ENCODE peak calls at places on chromosome 19, in six cellular contexts. One of them, this sample, is unnamed.

GRCh38 chr19:23420824-23421223 is 25.6 kb upstream of the ZNF91 start:
- DNase-seq in mammary epithelial cell: no peak
- DNase-seq in heart left ventricle: no peak
- DNase-seq in IMR-90: no peak
- DNase-seq in cardiac muscle cell: no peak
- DNase-seq in tibial nerve: no peak
- DNase-seq in this sample: no peak

GRCh38 chr19:24054044-24054935 is 32.7 kb upstream of the ZNF254 start:
- DNase-seq in mammary epithelial cell: peak; percentile 99
- DNase-seq in heart left ventricle: no peak
- DNase-seq in IMR-90: peak; percentile 95
- DNase-seq in cardiac muscle cell: no peak
- DNase-seq in tibial nerve: no peak
- DNase-seq in this sample: no peak

GRCh38 chr19:15863272-15863671 is 34.6 kb downstream of the CYP4F2 start:
- DNase-seq in mammary epithelial cell: peak; percentile 58
- DNase-seq in heart left ventricle: no peak
- DNase-seq in IMR-90: no peak
- DNase-seq in cardiac muscle cell: no peak
- DNase-seq in tibial nerve: no peak
- DNase-seq in this sample: no peak

GRCh38 chr19:38049105-38049649 is 142.2 kb downstream of the SIPA1L3 start:
- DNase-seq in mammary epithelial cell: no peak
- DNase-seq in heart left ventricle: no peak
- DNase-seq in IMR-90: no peak
- DNase-seq in cardiac muscle cell: no peak
- DNase-seq in tibial nerve: no peak
- DNase-seq in this sample: no peak

GRCh38 chr19:9914001-9914314 is 22.4 kb downstream of the OLFM2 start:
- DNase-seq in mammary epithelial cell: no peak
- DNase-seq in heart left ventricle: no peak
- DNase-seq in IMR-90: no peak
- DNase-seq in cardiac muscle cell: no peak
- DNase-seq in tibial nerve: no peak
- DNase-seq in this sample: no peak

GRCh38 chr19:2479556-2480194 is 3.7 kb downstream of the GADD45B start:
- DNase-seq in mammary epithelial cell: no peak
- DNase-seq in heart left ventricle: no peak
- DNase-seq in IMR-90: no peak
- DNase-seq in cardiac muscle cell: no peak
- DNase-seq in tibial nerve: no peak
- DNase-seq in this sample: peak; percentile 76

GRCh38 chr19:55481148-55482127 is 3.5 kb upstream of the NAT14 start:
- DNase-seq in mammary epithelial cell: no peak
- DNase-seq in heart left ventricle: no peak
- DNase-seq in IMR-90: no peak
- DNase-seq in cardiac muscle cell: no peak
- DNase-seq in tibial nerve: no peak
- DNase-seq in this sample: no peak

GRCh38 chr19:47107201-47107952 is 6.2 kb downstream of the ZC3H4 start:
- DNase-seq in mammary epithelial cell: peak; percentile 32
- DNase-seq in heart left ventricle: no peak
- DNase-seq in IMR-90: peak; percentile 45
- DNase-seq in cardiac muscle cell: no peak
- DNase-seq in tibial nerve: no peak
- DNase-seq in this sample: no peak

GRCh38 chr19:408441-409005 is 424 bp downstream of the C2CD4C start:
- DNase-seq in mammary epithelial cell: no peak
- DNase-seq in heart left ventricle: no peak
- DNase-seq in IMR-90: no peak
- DNase-seq in cardiac muscle cell: peak; percentile 20
- DNase-seq in tibial nerve: no peak
- DNase-seq in this sample: no peak

GRCh38 chr19:38685666-38686529 is 38.4 kb downstream of the ACTN4 start:
- DNase-seq in mammary epithelial cell: peak; percentile 70
- DNase-seq in heart left ventricle: no peak
- DNase-seq in IMR-90: peak; percentile 73
- DNase-seq in cardiac muscle cell: peak; percentile 52
- DNase-seq in tibial nerve: no peak
- DNase-seq in this sample: no peak

GRCh38 chr19:372306-372890 is 27.8 kb upstream of the MIER2 start:
- DNase-seq in mammary epithelial cell: no peak
- DNase-seq in heart left ventricle: peak; percentile 67
- DNase-seq in IMR-90: peak; percentile 70
- DNase-seq in cardiac muscle cell: no peak
- DNase-seq in tibial nerve: no peak
- DNase-seq in this sample: no peak

GRCh38 chr19:35773020-35773809 is 2.1 kb upstream of the ARHGAP33 start:
- DNase-seq in mammary epithelial cell: peak; percentile 51
- DNase-seq in heart left ventricle: no peak
- DNase-seq in IMR-90: peak; percentile 23
- DNase-seq in cardiac muscle cell: no peak
- DNase-seq in tibial nerve: no peak
- DNase-seq in this sample: no peak

GRCh38 chr19:5321851-5322681 is 18.5 kb downstream of the PTPRS start:
- DNase-seq in mammary epithelial cell: no peak
- DNase-seq in heart left ventricle: peak; percentile 38
- DNase-seq in IMR-90: no peak
- DNase-seq in cardiac muscle cell: peak; percentile 50
- DNase-seq in tibial nerve: no peak
- DNase-seq in this sample: no peak

GRCh38 chr19:2415973-2416319 is 11.4 kb downstream of the TIMM13 start:
- DNase-seq in mammary epithelial cell: no peak
- DNase-seq in heart left ventricle: no peak
- DNase-seq in IMR-90: no peak
- DNase-seq in cardiac muscle cell: no peak
- DNase-seq in tibial nerve: no peak
- DNase-seq in this sample: no peak

GRCh38 chr19:15374796-15375440 is 4.7 kb downstream of the AKAP8 start:
- DNase-seq in mammary epithelial cell: no peak
- DNase-seq in heart left ventricle: peak; percentile 61
- DNase-seq in IMR-90: no peak
- DNase-seq in cardiac muscle cell: no peak
- DNase-seq in tibial nerve: no peak
- DNase-seq in this sample: peak; percentile 70

GRCh38 chr19:53980553-53981407 is 10.7 kb upstream of the CACNG6 start:
- DNase-seq in mammary epithelial cell: peak; percentile 39
- DNase-seq in heart left ventricle: no peak
- DNase-seq in IMR-90: peak; percentile 19
- DNase-seq in cardiac muscle cell: peak; percentile 72
- DNase-seq in tibial nerve: no peak
- DNase-seq in this sample: no peak

GRCh38 chr19:13019330-13019729 is 24.1 kb downstream of the NFIX start:
- DNase-seq in mammary epithelial cell: no peak
- DNase-seq in heart left ventricle: no peak
- DNase-seq in IMR-90: no peak
- DNase-seq in cardiac muscle cell: no peak
- DNase-seq in tibial nerve: no peak
- DNase-seq in this sample: no peak
- H3K4me1 ChIP-seq in mammary epithelial cell: peaks cover 81% of the 10 kb centered on the region
- H3K4me1 ChIP-seq in heart left ventricle: peaks cover 50% of the 10 kb centered on the region
- H3K4me1 ChIP-seq in IMR-90: peaks cover 48% of the 10 kb centered on the region
- H3K4me1 ChIP-seq in cardiac muscle cell: peaks cover 4% of the 10 kb centered on the region
- H3K4me1 ChIP-seq in tibial nerve: peaks cover 92% of the 10 kb centered on the region
- H3K4me1 ChIP-seq in this sample: peaks cover 84% of the 10 kb centered on the region

GRCh38 chr19:49918089-49918488 is 10.9 kb upstream of the ATF5 start:
- DNase-seq in mammary epithelial cell: no peak
- DNase-seq in heart left ventricle: no peak
- DNase-seq in IMR-90: no peak
- DNase-seq in cardiac muscle cell: no peak
- DNase-seq in tibial nerve: no peak
- DNase-seq in this sample: no peak

GRCh38 chr19:49913720-49914119 is 15.3 kb upstream of the ATF5 start:
- DNase-seq in mammary epithelial cell: no peak
- DNase-seq in heart left ventricle: no peak
- DNase-seq in IMR-90: no peak
- DNase-seq in cardiac muscle cell: no peak
- DNase-seq in tibial nerve: no peak
- DNase-seq in this sample: no peak

GRCh38 chr19:49912965-49913685 is 15.9 kb upstream of the ATF5 start:
- DNase-seq in mammary epithelial cell: no peak
- DNase-seq in heart left ventricle: no peak
- DNase-seq in IMR-90: peak; percentile 44
- DNase-seq in cardiac muscle cell: no peak
- DNase-seq in tibial nerve: no peak
- DNase-seq in this sample: no peak

GRCh38 chr19:49916839-49917733 is 11.9 kb upstream of the ATF5 start:
- DNase-seq in mammary epithelial cell: no peak
- DNase-seq in heart left ventricle: no peak
- DNase-seq in IMR-90: no peak
- DNase-seq in cardiac muscle cell: no peak
- DNase-seq in tibial nerve: no peak
- DNase-seq in this sample: no peak

DNA sequence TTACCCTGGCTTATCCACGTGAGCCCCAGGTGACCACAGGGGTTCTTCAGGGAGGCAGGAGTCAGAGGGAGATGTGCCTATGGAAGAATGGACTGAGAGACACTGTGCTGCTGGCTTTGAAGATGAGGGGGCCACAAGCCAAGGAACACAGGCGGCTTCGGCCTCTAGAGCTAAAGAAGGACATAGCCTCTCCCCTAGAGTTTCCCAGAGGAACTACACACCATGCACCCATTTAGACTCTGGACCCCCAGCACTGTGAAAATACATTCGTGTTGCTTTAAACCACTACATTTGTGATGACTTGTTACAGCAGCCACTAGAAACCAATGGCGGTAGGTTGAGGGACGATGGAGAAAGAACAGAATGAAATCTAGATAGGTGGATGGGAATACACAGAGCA is 13.7 kb upstream of the ATF5 start:
- DNase-seq in mammary epithelial cell: no peak
- DNase-seq in heart left ventricle: no peak
- DNase-seq in IMR-90: no peak
- DNase-seq in cardiac muscle cell: no peak
- DNase-seq in tibial nerve: no peak
- DNase-seq in this sample: no peak
- TF ChIP-seq CTCF in mammary epithelial cell: no peak
- TF ChIP-seq CTCF in heart left ventricle: no peak
- TF ChIP-seq CTCF in IMR-90: no peak
- TF ChIP-seq CTCF in cardiac muscle cell: peak; percentile 19
- TF ChIP-seq CTCF in tibial nerve: no peak
- TF ChIP-seq CTCF in this sample: no peak

DNA sequence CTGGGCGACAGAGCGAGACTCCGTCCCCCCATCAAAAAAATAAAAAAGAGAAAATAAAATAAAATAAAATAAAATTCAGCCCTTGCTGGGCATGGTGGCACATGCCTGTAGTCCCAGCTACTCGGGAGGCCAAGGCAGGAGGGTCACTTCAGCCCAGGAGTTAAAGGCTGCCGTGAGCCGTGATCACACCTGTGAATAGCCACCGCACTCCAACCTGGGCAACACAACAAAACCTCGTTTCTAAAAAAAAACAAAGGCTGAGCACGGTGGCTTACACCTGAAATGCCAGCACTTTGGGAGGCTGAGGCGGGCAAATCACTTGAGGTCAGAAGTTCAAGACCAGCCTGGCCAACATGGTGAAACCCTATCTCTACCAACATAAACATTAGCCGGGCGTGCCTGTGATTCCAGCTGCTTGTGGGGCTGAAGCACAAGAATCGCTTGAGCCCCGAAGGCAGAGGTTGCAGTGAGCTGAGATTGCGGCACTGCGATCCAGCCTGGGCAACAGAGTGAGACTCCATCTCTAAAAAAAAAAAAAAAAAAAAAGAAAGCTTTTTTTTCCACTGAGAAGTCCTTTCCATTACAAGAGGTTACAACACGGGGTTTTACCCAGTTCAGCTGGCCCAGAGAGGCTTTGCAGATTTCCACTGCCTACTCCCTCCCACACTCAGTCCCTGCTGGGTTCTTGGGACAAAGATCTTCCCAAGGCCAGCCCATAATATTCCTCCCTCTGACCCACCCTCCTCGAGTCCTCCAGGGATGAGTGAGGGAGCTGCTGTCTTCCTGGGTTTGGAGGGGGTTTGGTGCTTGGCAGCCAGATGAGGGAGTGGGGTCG is 6.4 kb downstream of the ANGPTL4 start:
- DNase-seq in mammary epithelial cell: no peak
- DNase-seq in heart left ventricle: no peak
- DNase-seq in IMR-90: no peak
- DNase-seq in cardiac muscle cell: no peak
- DNase-seq in tibial nerve: peak; percentile 56
- DNase-seq in this sample: peak; percentile 75
- H3K4me1 ChIP-seq in mammary epithelial cell: peaks cover 21% of the 10 kb centered on the region
- H3K4me1 ChIP-seq in heart left ventricle: peaks cover 21% of the 10 kb centered on the region
- H3K4me1 ChIP-seq in IMR-90: peaks cover 20% of the 10 kb centered on the region
- H3K4me1 ChIP-seq in cardiac muscle cell: peaks cover 4% of the 10 kb centered on the region
- H3K4me1 ChIP-seq in tibial nerve: peaks cover 74% of the 10 kb centered on the region
- H3K4me1 ChIP-seq in this sample: no peaks in the 10 kb centered on the region

DNA sequence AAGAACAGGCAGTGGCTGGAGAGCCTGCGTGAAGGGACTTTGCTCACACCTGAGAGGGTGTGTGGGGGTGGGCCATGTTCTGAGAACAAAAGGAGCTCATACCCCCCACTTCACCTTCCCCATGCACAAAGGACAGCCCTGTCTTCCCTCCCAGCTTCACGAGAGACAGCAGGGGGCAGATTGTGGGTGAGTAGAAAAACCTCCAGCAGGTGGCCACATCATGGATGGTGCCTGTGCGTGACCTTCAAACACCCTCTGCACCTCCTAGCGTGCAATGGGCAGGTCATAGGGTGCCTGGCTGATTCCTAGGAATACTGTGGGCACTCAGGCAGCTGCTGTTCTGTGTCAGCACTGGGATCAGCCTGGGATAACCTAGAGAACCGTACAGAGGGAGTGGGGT is 36.3 kb upstream of the PSG9 start:
- DNase-seq in mammary epithelial cell: no peak
- DNase-seq in heart left ventricle: no peak
- DNase-seq in IMR-90: no peak
- DNase-seq in cardiac muscle cell: no peak
- DNase-seq in tibial nerve: no peak
- DNase-seq in this sample: no peak
- TF ChIP-seq CTCF in mammary epithelial cell: no peak
- TF ChIP-seq CTCF in heart left ventricle: no peak
- TF ChIP-seq CTCF in IMR-90: no peak
- TF ChIP-seq CTCF in cardiac muscle cell: no peak
- TF ChIP-seq CTCF in tibial nerve: no peak
- TF ChIP-seq CTCF in this sample: no peak